ENCODE peak calls at places on chromosomes 16 and 17, in eight cellular contexts. One of them, this sample, is unnamed.

GRCh38 chr16:27677300-27677699 is 127.4 kb downstream of the KATNIP start:
- DNase-seq in HCT116: no peak
- DNase-seq in astrocyte: peak; percentile 27
- DNase-seq in mesendoderm: no peak
- DNase-seq in fibroblast of lung: peak; percentile 42
- DNase-seq in IMR-90: peak; percentile 59
- DNase-seq in MM.1S: no peak
- DNase-seq in endodermal cell: no peak
- DNase-seq in this sample: no peak

GRCh38 chr17:74639704-74640142 is 16.2 kb upstream of the CD300E start:
- DNase-seq in HCT116: no peak
- DNase-seq in fibroblast of lung: no peak
- DNase-seq in endodermal cell: no peak
- DNase-seq in astrocyte: no peak
- DNase-seq in IMR-90: no peak
- DNase-seq in mesendoderm: no peak
- DNase-seq in MM.1S: peak; percentile 73
- DNase-seq in this sample: no peak

GRCh38 chr17:39170051-39170450 is 4.1 kb upstream of the ARL5C start:
- DNase-seq in mesendoderm: no peak
- DNase-seq in MM.1S: no peak
- DNase-seq in HCT116: no peak
- DNase-seq in astrocyte: no peak
- DNase-seq in fibroblast of lung: no peak
- DNase-seq in endodermal cell: no peak
- DNase-seq in IMR-90: no peak
- DNase-seq in this sample: no peak

GRCh38 chr17:40953876-40954275 is 12.9 kb downstream of the KRT39 start:
- DNase-seq in mesendoderm: no peak
- DNase-seq in MM.1S: no peak
- DNase-seq in endodermal cell: no peak
- DNase-seq in astrocyte: peak; percentile 97
- DNase-seq in IMR-90: peak; percentile 94
- DNase-seq in fibroblast of lung: peak; percentile 96
- DNase-seq in HCT116: peak; percentile 85
- DNase-seq in this sample: peak; percentile 46

GRCh38 chr17:50095626-50096037 is 481 bp downstream of the PDK2 start:
- DNase-seq in mesendoderm: no peak
- DNase-seq in astrocyte: no peak
- DNase-seq in fibroblast of lung: no peak
- DNase-seq in HCT116: no peak
- DNase-seq in endodermal cell: peak; percentile 77
- DNase-seq in IMR-90: no peak
- DNase-seq in MM.1S: no peak
- DNase-seq in this sample: peak; percentile 40

GRCh38 chr17:17732892-17733670 is 51.8 kb downstream of the RAI1 start:
- DNase-seq in astrocyte: peak; percentile 88
- DNase-seq in fibroblast of lung: peak; percentile 92
- DNase-seq in IMR-90: peak; percentile 81
- DNase-seq in mesendoderm: no peak
- DNase-seq in HCT116: no peak
- DNase-seq in MM.1S: no peak
- DNase-seq in endodermal cell: no peak
- DNase-seq in this sample: peak; percentile 59

GRCh38 chr17:4502466-4503154 is 3.9 kb downstream of the SPNS2 start:
- DNase-seq in astrocyte: no peak
- DNase-seq in fibroblast of lung: no peak
- DNase-seq in HCT116: no peak
- DNase-seq in MM.1S: no peak
- DNase-seq in IMR-90: no peak
- DNase-seq in endodermal cell: peak; percentile 64
- DNase-seq in mesendoderm: no peak
- DNase-seq in this sample: no peak

GRCh38 chr16:74107795-74108610 is 188.6 kb upstream of the PSMD7 start:
- DNase-seq in endodermal cell: peak; percentile 91
- DNase-seq in MM.1S: peak; percentile 49
- DNase-seq in fibroblast of lung: no peak
- DNase-seq in HCT116: peak; percentile 58
- DNase-seq in IMR-90: peak; percentile 2
- DNase-seq in mesendoderm: peak; percentile 80
- DNase-seq in astrocyte: no peak
- DNase-seq in this sample: peak; percentile 7

GRCh38 chr17:17191346-17191792 is 14.8 kb downstream of the PLD6 start:
- DNase-seq in fibroblast of lung: peak; percentile 95
- DNase-seq in MM.1S: no peak
- DNase-seq in astrocyte: peak; percentile 93
- DNase-seq in HCT116: no peak
- DNase-seq in IMR-90: peak; percentile 88
- DNase-seq in mesendoderm: peak; percentile 35
- DNase-seq in endodermal cell: no peak
- DNase-seq in this sample: peak; percentile 55

GRCh38 chr16:67647681-67648080 is 2.7 kb downstream of the CARMIL2 start:
- DNase-seq in HCT116: no peak
- DNase-seq in IMR-90: no peak
- DNase-seq in MM.1S: no peak
- DNase-seq in fibroblast of lung: no peak
- DNase-seq in mesendoderm: no peak
- DNase-seq in endodermal cell: no peak
- DNase-seq in astrocyte: no peak
- DNase-seq in this sample: no peak

GRCh38 chr16:67649494-67649931 is 4.6 kb downstream of the CARMIL2 start:
- DNase-seq in HCT116: no peak
- DNase-seq in MM.1S: no peak
- DNase-seq in mesendoderm: peak; percentile 74
- DNase-seq in endodermal cell: peak; percentile 97
- DNase-seq in fibroblast of lung: no peak
- DNase-seq in astrocyte: no peak
- DNase-seq in IMR-90: no peak
- DNase-seq in this sample: no peak

GRCh38 chr16:67648088-67648763 is 3.3 kb downstream of the CARMIL2 start:
- DNase-seq in IMR-90: no peak
- DNase-seq in MM.1S: no peak
- DNase-seq in endodermal cell: peak; percentile 75
- DNase-seq in HCT116: no peak
- DNase-seq in mesendoderm: no peak
- DNase-seq in fibroblast of lung: no peak
- DNase-seq in astrocyte: no peak
- DNase-seq in this sample: no peak

GRCh38 chr16:67650023-67650422 is 5.1 kb downstream of the CARMIL2 start:
- DNase-seq in HCT116: no peak
- DNase-seq in astrocyte: no peak
- DNase-seq in IMR-90: no peak
- DNase-seq in fibroblast of lung: no peak
- DNase-seq in MM.1S: no peak
- DNase-seq in mesendoderm: no peak
- DNase-seq in endodermal cell: no peak
- DNase-seq in this sample: no peak

GRCh38 chr16:67648764-67649407 is 3.9 kb downstream of the CARMIL2 start:
- DNase-seq in IMR-90: no peak
- DNase-seq in endodermal cell: peak; percentile 61
- DNase-seq in mesendoderm: no peak
- DNase-seq in astrocyte: no peak
- DNase-seq in MM.1S: no peak
- DNase-seq in fibroblast of lung: no peak
- DNase-seq in HCT116: no peak
- DNase-seq in this sample: no peak
- H3K27me3 ChIP-seq in IMR-90: peaks cover 79% of the 10 kb centered on the region
- H3K27me3 ChIP-seq in endodermal cell: peaks cover 7% of the 10 kb centered on the region
- H3K27me3 ChIP-seq in mesendoderm: no peaks in the 10 kb centered on the region
- H3K27me3 ChIP-seq in astrocyte: peaks cover 55% of the 10 kb centered on the region
- H3K27me3 ChIP-seq in MM.1S: no peaks in the 10 kb centered on the region
- H3K27me3 ChIP-seq in fibroblast of lung: peaks cover 64% of the 10 kb centered on the region
- H3K27me3 ChIP-seq in HCT116: no peaks in the 10 kb centered on the region
- H3K27me3 ChIP-seq in this sample: peaks cover 62% of the 10 kb centered on the region

GRCh38 chr16:86198201-86199118 is 299.5 kb downstream of the IRF8 start:
- DNase-seq in fibroblast of lung: no peak
- DNase-seq in IMR-90: no peak
- DNase-seq in MM.1S: no peak
- DNase-seq in astrocyte: no peak
- DNase-seq in mesendoderm: no peak
- DNase-seq in endodermal cell: no peak
- DNase-seq in HCT116: no peak
- DNase-seq in this sample: no peak
- H3K9ac ChIP-seq in fibroblast of lung: no peak overlapping the region
- H3K9ac ChIP-seq in IMR-90: no peak overlapping the region
- H3K9ac ChIP-seq in MM.1S: no peak overlapping the region
- H3K9ac ChIP-seq in astrocyte: no peak overlapping the region
- H3K9ac ChIP-seq in mesendoderm: no peak overlapping the region
- H3K9ac ChIP-seq in endodermal cell: no peak overlapping the region
- H3K9ac ChIP-seq in HCT116: no peak overlapping the region
- H3K9ac ChIP-seq in this sample: no peak overlapping the region

DNA sequence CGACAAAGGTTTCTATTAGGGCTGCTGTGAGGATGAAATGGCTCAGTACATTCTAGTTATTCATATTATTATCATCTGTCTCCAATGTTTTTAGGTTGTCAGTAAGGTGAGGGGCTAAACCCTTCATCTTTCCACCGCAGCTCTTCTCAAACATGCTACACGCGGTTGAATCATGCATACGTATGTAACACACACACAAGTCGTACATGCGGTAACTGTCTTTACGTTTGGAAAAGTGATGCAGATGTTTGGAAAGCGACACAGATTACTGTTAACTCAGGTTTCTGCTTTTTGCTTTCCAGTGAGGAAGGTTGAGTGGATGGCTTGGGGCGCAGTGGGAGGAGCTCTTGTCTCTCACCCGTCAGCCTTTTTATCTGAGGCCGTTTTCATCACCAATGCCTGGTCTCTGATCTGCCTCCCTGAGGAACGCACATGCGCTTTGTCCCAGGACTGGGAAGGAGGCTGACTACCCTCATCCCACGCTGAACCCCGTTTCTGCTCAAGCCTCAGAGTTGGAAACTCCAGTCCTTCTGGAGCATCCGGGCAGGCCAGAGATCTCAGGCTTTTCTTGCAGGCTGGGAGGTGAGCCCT is 3.2 kb upstream of the FOXL1 start:
- DNase-seq in IMR-90: no peak
- DNase-seq in fibroblast of lung: no peak
- DNase-seq in MM.1S: no peak
- DNase-seq in endodermal cell: no peak
- DNase-seq in astrocyte: no peak
- DNase-seq in HCT116: no peak
- DNase-seq in mesendoderm: peak; percentile 46
- DNase-seq in this sample: no peak
- H3K27me3 ChIP-seq in IMR-90: no peaks in the 10 kb centered on the region
- H3K27me3 ChIP-seq in fibroblast of lung: no peaks in the 10 kb centered on the region
- H3K27me3 ChIP-seq in MM.1S: peaks cover 55% of the 10 kb centered on the region
- H3K27me3 ChIP-seq in endodermal cell: peaks cover 99% of the 10 kb centered on the region
- H3K27me3 ChIP-seq in astrocyte: no peaks in the 10 kb centered on the region
- H3K27me3 ChIP-seq in HCT116: no peaks in the 10 kb centered on the region
- H3K27me3 ChIP-seq in mesendoderm: peaks cover 82% of the 10 kb centered on the region
- H3K27me3 ChIP-seq in this sample: peaks cover 3% of the 10 kb centered on the region

GRCh38 chr17:45168991-45169752 is 7.5 kb downstream of the HEXIM2 start:
- DNase-seq in MM.1S: no peak
- DNase-seq in IMR-90: no peak
- DNase-seq in astrocyte: no peak
- DNase-seq in mesendoderm: no peak
- DNase-seq in endodermal cell: peak; percentile 88
- DNase-seq in HCT116: no peak
- DNase-seq in fibroblast of lung: no peak
- DNase-seq in this sample: no peak

GRCh38 chr17:45161288-45162021 is at the start of gene HEXIM2:
- DNase-seq in MM.1S: peak; percentile 100
- DNase-seq in IMR-90: peak; percentile 100
- DNase-seq in mesendoderm: peak; percentile 100
- DNase-seq in endodermal cell: peak; percentile 100
- DNase-seq in astrocyte: peak; percentile 100
- DNase-seq in HCT116: peak; percentile 100
- DNase-seq in fibroblast of lung: peak; percentile 100
- DNase-seq in this sample: peak; percentile 100

GRCh38 chr17:45160505-45161287 is 979 bp upstream of the HEXIM2 start:
- DNase-seq in fibroblast of lung: peak; percentile 72
- DNase-seq in MM.1S: peak; percentile 62
- DNase-seq in astrocyte: peak; percentile 57
- DNase-seq in IMR-90: peak; percentile 61
- DNase-seq in mesendoderm: peak; percentile 97
- DNase-seq in HCT116: no peak
- DNase-seq in endodermal cell: peak; percentile 98
- DNase-seq in this sample: peak; percentile 82

GRCh38 chr17:45162022-45162687 is 480 bp downstream of the HEXIM2 start:
- DNase-seq in HCT116: no peak
- DNase-seq in astrocyte: no peak
- DNase-seq in endodermal cell: no peak
- DNase-seq in fibroblast of lung: no peak
- DNase-seq in mesendoderm: no peak
- DNase-seq in IMR-90: no peak
- DNase-seq in MM.1S: no peak
- DNase-seq in this sample: no peak

DNA sequence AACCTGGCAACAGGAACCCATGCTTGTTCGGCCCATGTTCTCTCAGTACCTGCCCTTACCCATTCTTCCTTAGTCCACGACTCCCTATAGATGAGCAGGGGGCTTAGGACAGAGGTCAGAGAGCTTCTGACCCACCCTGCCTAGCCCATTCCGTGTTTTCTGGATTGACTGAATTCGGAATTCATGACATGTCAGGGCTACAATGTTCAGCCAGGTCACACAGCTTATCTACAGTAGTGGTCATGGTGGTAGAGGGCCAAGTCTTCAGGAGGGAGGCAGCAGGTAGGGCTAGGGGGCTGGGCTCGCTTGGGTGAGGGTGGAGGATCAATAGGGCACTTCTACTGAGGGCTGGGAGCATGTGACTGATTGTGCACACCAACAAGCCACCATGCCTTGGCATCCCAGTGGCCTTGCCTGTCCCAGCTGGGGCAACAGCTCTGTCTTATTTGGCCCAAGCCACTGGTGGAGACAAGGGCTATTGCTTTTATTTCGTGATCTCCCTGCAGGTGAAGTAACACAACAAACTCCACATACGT is 3.1 kb downstream of the HEXIM2 start:
- DNase-seq in IMR-90: no peak
- DNase-seq in HCT116: no peak
- DNase-seq in mesendoderm: no peak
- DNase-seq in astrocyte: no peak
- DNase-seq in fibroblast of lung: no peak
- DNase-seq in endodermal cell: no peak
- DNase-seq in MM.1S: no peak
- DNase-seq in this sample: no peak
- H3K9ac ChIP-seq in IMR-90: no peak overlapping the region
- H3K9ac ChIP-seq in HCT116: no peak overlapping the region
- H3K9ac ChIP-seq in mesendoderm: no peak overlapping the region
- H3K9ac ChIP-seq in astrocyte: no peak overlapping the region
- H3K9ac ChIP-seq in fibroblast of lung: no peak overlapping the region
- H3K9ac ChIP-seq in endodermal cell: no peak overlapping the region
- H3K9ac ChIP-seq in MM.1S: no peak overlapping the region
- H3K9ac ChIP-seq in this sample: no peak overlapping the region